ENCODE peak calls at places on chromosomes 3 and 15, in five cellular contexts. D, N, R, F and M are unnamed samples.

GRCh38 chr3:148736086-148736485 is 38.4 kb downstream of the AGTR1 start:
- DNase-seq in D (no peak), N (no peak), R (no peak), F (no peak), M (no peak)

GRCh38 chr15:35697549-35698299 is 151.8 kb upstream of the DPH6 start:
- DNase-seq in D (no peak), N (peak; percentile 55), R (no peak), F (no peak), M (no peak)

GRCh38 chr3:56691165-56692000 is 8.3 kb upstream of the TASOR start:
- DNase-seq in D (no peak), N (no peak), R (no peak), F (no peak), M (no peak)

GRCh38 chr15:61275901-61276300 is 46.8 kb upstream of the RORA start:
- DNase-seq in D (no peak), N (no peak), R (no peak), F (no peak), M (no peak)

GRCh38 chr3:79085166-79085565 is 682.6 kb downstream of the ROBO1 start:
- DNase-seq in D (no peak), N (no peak), R (no peak), F (no peak), M (no peak)

GRCh38 chr3:27696906-27697305 is 25.2 kb downstream of the EOMES start:
- DNase-seq in D (no peak), N (no peak), R (no peak), F (no peak), M (no peak)

GRCh38 chr3:97871206-97871605 is 49.4 kb downstream of the CRYBG3 start:
- DNase-seq in D (no peak), N (no peak), R (no peak), F (no peak), M (no peak)

GRCh38 chr15:59349715-59350420 is 22.8 kb downstream of the MYO1E start:
- DNase-seq in D (no peak), N (peak; percentile 36), R (peak; percentile 75), F (no peak), M (peak; percentile 93)

GRCh38 chr3:76505202-76505875 is 534.6 kb upstream of the ROBO2 start:
- DNase-seq in D (no peak), N (no peak), R (no peak), F (no peak), M (no peak)

GRCh38 chr3:118534519-118534918 is 500.1 kb downstream of the IGSF11 start:
- DNase-seq in D (no peak), N (no peak), R (no peak), F (no peak), M (no peak)

GRCh38 chr15:94237903-94238302 is 6.5 kb downstream of the MCTP2 start:
- DNase-seq in D (no peak), N (no peak), R (no peak), F (no peak), M (peak; percentile 75)

GRCh38 chr15:67100808-67101581 is 35.6 kb downstream of the SMAD3 start:
- DNase-seq in D (peak; percentile 19), N (no peak), R (no peak), F (no peak), M (no peak)

GRCh38 chr3:127235706-127236105 is 42.8 kb downstream of the PRR23E start:
- DNase-seq in D (no peak), N (no peak), R (no peak), F (no peak), M (no peak)

GRCh38 chr3:126837773-126838172 is 133.7 kb downstream of the CHCHD6 start:
- DNase-seq in D (no peak), N (no peak), R (no peak), F (no peak), M (no peak)

GRCh38 chr3:32901005-32901932 is 50.2 kb upstream of the CCR4 start:
- DNase-seq in D (no peak), N (no peak), R (no peak), F (no peak), M (no peak)

GRCh38 chr15:101536875-101537405 is 47.4 kb upstream of the PCSK6 start:
- DNase-seq in D (peak; percentile 70), N (no peak), R (no peak), F (no peak), M (no peak)

GRCh38 chr3:177498037-177498857 is 301.0 kb upstream of the TBL1XR1 start:
- DNase-seq in D (no peak), N (no peak), R (no peak), F (no peak), M (peak; percentile 59)

GRCh38 chr3:178277605-178278004 is 258.6 kb upstream of the KCNMB2 start:
- DNase-seq in D (no peak), N (no peak), R (no peak), F (no peak), M (no peak)

GRCh38 chr3:185420762-185421161 is 57.8 kb downstream of the MAP3K13 start:
- DNase-seq in D (no peak), N (no peak), R (no peak), F (no peak), M (no peak)

GRCh38 chr15:66895794-66896453 is 169.5 kb upstream of the SMAD3 start:
- DNase-seq in D (no peak), N (no peak), R (no peak), F (no peak), M (no peak)

GRCh38 chr15:95295905-95296618 is 1034.4 kb upstream of the NR2F2 start:
- DNase-seq in D (no peak), N (no peak), R (no peak), F (no peak), M (no peak)

GRCh38 chr3:135851201-135852061 is 114.1 kb upstream of the PPP2R3A start:
- DNase-seq in D (no peak), N (no peak), R (no peak), F (no peak), M (no peak)

GRCh38 chr15:64844576-64845140 is 2.9 kb downstream of the PLEKHO2 start:
- DNase-seq in D (no peak), N (no peak), R (no peak), F (no peak), M (no peak)

GRCh38 chr3:120558784-120559227 is 37.3 kb upstream of the NDUFB4 start:
- DNase-seq in D (peak; percentile 96), N (peak; percentile 91), R (peak; percentile 84), F (peak; percentile 75), M (peak; percentile 76)

GRCh38 chr15:31344824-31345605 is 18.4 kb downstream of the KLF13 start:
- DNase-seq in D (no peak), N (no peak), R (no peak), F (no peak), M (peak; percentile 68)

GRCh38 chr3:160012108-160012507 is 23.5 kb downstream of the IL12A start:
- DNase-seq in D (no peak), N (no peak), R (no peak), F (no peak), M (no peak)

GRCh38 chr3:59818033-59818936 is 768.5 kb upstream of the CFAP20DC start:
- DNase-seq in D (peak; percentile 91), N (peak; percentile 89), R (peak; percentile 93), F (no peak), M (peak; percentile 89)

GRCh38 chr15:42723068-42723467 is 13.9 kb downstream of the CDAN1 start:
- DNase-seq in D (no peak), N (no peak), R (no peak), F (no peak), M (no peak)

GRCh38 chr3:141754032-141754431 is 9.2 kb upstream of the GRK7 start:
- DNase-seq in D (no peak), N (no peak), R (no peak), F (no peak), M (no peak)

GRCh38 chr15:38864827-38865604 is 300.4 kb upstream of the RASGRP1 start:
- DNase-seq in D (no peak), N (peak; percentile 58), R (peak; percentile 95), F (no peak), M (no peak)

GRCh38 chr3:106635271-106635670 is 742.0 kb upstream of the CCDC54 start:
- DNase-seq in D (no peak), N (no peak), R (peak; percentile 78), F (no peak), M (no peak)

GRCh38 chr3:124107491-124107890 is 115.6 kb upstream of the ROPN1 start:
- DNase-seq in D (no peak), N (no peak), R (no peak), F (no peak), M (no peak)

GRCh38 chr3:108090066-108090700 is 648 bp downstream of the CD47 start:
- DNase-seq in D (no peak), N (no peak), R (no peak), F (peak; percentile 52), M (no peak)

GRCh38 chr3:184022323-184022722 is 4.6 kb upstream of the ABCC5 start:
- DNase-seq in D (no peak), N (no peak), R (no peak), F (no peak), M (no peak)

GRCh38 chr15:95226835-95227234 is 995.5 kb downstream of the MCTP2 start:
- DNase-seq in D (no peak), N (no peak), R (no peak), F (no peak), M (peak; percentile 81)

GRCh38 chr15:80456517-80457497 is 52.6 kb downstream of the ARNT2 start:
- DNase-seq in D (no peak), N (no peak), R (no peak), F (no peak), M (no peak)

GRCh38 chr3:42535981-42536784 is 33.7 kb downstream of the VIPR1 start:
- DNase-seq in D (no peak), N (no peak), R (no peak), F (no peak), M (no peak)

GRCh38 chr15:66846811-66847210 is 144.8 kb downstream of the SMAD6 start:
- DNase-seq in D (no peak), N (no peak), R (no peak), F (no peak), M (peak; percentile 39)